ENCODE peak calls at places on chromosome 22, in seven cellular contexts. P, L, O, E, C, T and I are unnamed samples.

GRCh38 chr22:50583294-50583865 is 731 bp upstream of the CHKB start:
- DNase-seq in C (peak; percentile 32), T (no peak), P (no peak), E (no peak), L (no peak), O (no peak), I (peak; percentile 35)

GRCh38 chr22:35631597-35631996 is 14.5 kb upstream of the MB start:
- DNase-seq in T (no peak), L (peak; percentile 52), O (peak; percentile 60), C (peak; percentile 82), P (no peak), E (peak; percentile 24), I (peak; percentile 58)

GRCh38 chr22:17985606-17986005 is 38.8 kb downstream of the MICAL3 start:
- DNase-seq in T (no peak), C (no peak), O (no peak), L (no peak), P (no peak), E (no peak), I (peak; percentile 9)

GRCh38 chr22:42711281-42711731 is 9.4 kb downstream of the A4GALT start:
- DNase-seq in O (no peak), P (no peak), L (no peak), T (no peak), C (no peak), E (no peak), I (no peak)

GRCh38 chr22:41863472-41863871 is 30.6 kb downstream of the SREBF2 start:
- DNase-seq in E (no peak), L (no peak), O (no peak), P (no peak), T (no peak), C (no peak), I (no peak)

GRCh38 chr22:41991111-41991510 is 7.5 kb upstream of the WBP2NL start:
- DNase-seq in C (no peak), T (no peak), O (no peak), P (no peak), E (no peak), L (no peak), I (no peak)

GRCh38 chr22:50157976-50158375 is 12.6 kb upstream of the PANX2 start:
- DNase-seq in O (no peak), T (no peak), L (no peak), P (no peak), C (no peak), E (no peak), I (peak; percentile 25)

GRCh38 chr22:43897751-43898261 is 6.0 kb upstream of the PNPLA5 start:
- DNase-seq in E (no peak), T (no peak), O (no peak), C (no peak), L (peak; percentile 54), P (no peak), I (no peak)

GRCh38 chr22:33922268-33922667 is 2.0 kb upstream of the LARGE1 start:
- DNase-seq in L (peak; percentile 39), C (peak; percentile 75), E (no peak), T (no peak), P (peak; percentile 36), O (peak; percentile 79), I (peak; percentile 34)

GRCh38 chr22:23677701-23677995 is 13.2 kb upstream of the RGL4 start:
- DNase-seq in E (no peak), T (no peak), O (no peak), L (no peak), C (no peak), P (no peak), I (no peak)

GRCh38 chr22:33806191-33806590 is 114.1 kb downstream of the LARGE1 start:
- DNase-seq in L (no peak), T (no peak), O (no peak), E (no peak), P (no peak), C (no peak), I (no peak)

GRCh38 chr22:36287881-36288515 is 35.1 kb downstream of the APOL1 start:
- DNase-seq in L (no peak), O (no peak), C (no peak), E (no peak), P (no peak), T (no peak), I (peak; percentile 49)

GRCh38 chr22:24357547-24357946 is 69.9 kb upstream of the ADORA2A start:
- DNase-seq in P (no peak), C (peak; percentile 14), L (no peak), O (no peak), E (no peak), T (no peak), I (no peak)

GRCh38 chr22:19062139-19062789 is 59.9 kb downstream of the DGCR2 start:
- DNase-seq in T (no peak), E (no peak), L (no peak), C (no peak), O (no peak), P (no peak), I (no peak)

GRCh38 chr22:32810241-32811133 is 9.0 kb downstream of the TIMP3 start:
- DNase-seq in T (no peak), L (no peak), P (no peak), O (peak; percentile 35), C (peak; percentile 86), E (no peak), I (no peak)

GRCh38 chr22:36946436-36947158 is 33.2 kb downstream of the CSF2RB start:
- DNase-seq in L (peak; percentile 23), O (no peak), T (no peak), C (peak; percentile 13), E (no peak), P (no peak), I (no peak)

GRCh38 chr22:48709453-48709852 is 1118.2 kb downstream of the BRD1 start:
- DNase-seq in C (no peak), L (no peak), P (no peak), O (no peak), E (no peak), T (no peak), I (peak; percentile 22)

GRCh38 chr22:36356708-36357694 is 30.8 kb downstream of the MYH9 start:
- DNase-seq in T (no peak), L (no peak), E (peak; percentile 57), O (no peak), P (no peak), C (no peak), I (peak; percentile 37)

GRCh38 chr22:19648419-19648929 is 65.8 kb upstream of the SEPTIN5 start:
- DNase-seq in O (no peak), T (no peak), E (no peak), P (no peak), L (no peak), C (peak; percentile 43), I (no peak)

GRCh38 chr22:47608421-47608820 is 846.0 kb downstream of the TBC1D22A start:
- DNase-seq in P (no peak), E (no peak), O (no peak), L (no peak), T (no peak), C (no peak), I (no peak)

GRCh38 chr22:47691152-47691895 is 928.9 kb downstream of the TBC1D22A start:
- DNase-seq in T (no peak), P (no peak), E (no peak), L (no peak), C (no peak), O (no peak), I (no peak)

GRCh38 chr22:31652129-31652528 is 9.9 kb downstream of the PISD start:
- DNase-seq in T (no peak), L (no peak), E (no peak), C (no peak), O (no peak), P (no peak), I (no peak)
- H3K4me3 ChIP-seq in T (no peak overlapping the region), L (no peak overlapping the region), E (no peak overlapping the region), C (no peak overlapping the region), O (no peak overlapping the region), P (no peak overlapping the region), I (no peak overlapping the region)

DNA sequence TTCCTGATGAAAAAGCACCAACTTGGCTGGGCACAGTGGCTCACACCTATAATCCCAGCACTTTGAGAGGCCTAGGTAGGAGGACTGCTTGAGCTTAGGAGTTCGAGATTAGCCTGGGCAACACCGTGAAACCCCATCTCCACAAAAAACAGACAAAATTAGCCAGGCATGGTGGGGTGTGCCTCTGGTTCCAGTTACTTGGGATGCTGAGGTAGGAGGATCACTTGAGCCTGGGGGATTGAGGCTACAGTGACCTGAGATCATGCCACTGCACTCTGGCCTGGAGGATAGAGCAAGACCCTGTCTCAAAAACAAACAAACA is 3.0 kb downstream of the HPS4 start:
- DNase-seq in P (no peak), T (no peak), O (no peak), E (no peak), L (no peak), C (no peak), I (no peak)
- H3K4me3 ChIP-seq in P (no peak overlapping the region), T (peak overlapping the region; percentile 8), O (no peak overlapping the region), E (no peak overlapping the region), L (no peak overlapping the region), C (no peak overlapping the region), I (no peak overlapping the region)

GRCh38 chr22:45603631-45604030 is 68.0 kb upstream of the ATXN10 start:
- DNase-seq in P (no peak), L (no peak), C (no peak), E (no peak), O (no peak), T (no peak), I (no peak)

GRCh38 chr22:45602004-45602733 is 69.5 kb upstream of the ATXN10 start:
- DNase-seq in T (no peak), E (no peak), C (peak; percentile 40), L (no peak), O (no peak), P (no peak), I (no peak)

GRCh38 chr22:45600791-45601730 is 70.6 kb upstream of the ATXN10 start:
- DNase-seq in P (no peak), T (no peak), O (no peak), E (no peak), C (no peak), L (peak; percentile 33), I (no peak)

GRCh38 chr22:45604239-45604711 is 67.4 kb upstream of the ATXN10 start:
- DNase-seq in C (no peak), E (no peak), T (no peak), P (no peak), L (no peak), O (no peak), I (no peak)

GRCh38 chr22:45602824-45603301 is 68.8 kb upstream of the ATXN10 start:
- DNase-seq in C (peak; percentile 93), L (peak; percentile 49), O (no peak), T (no peak), E (no peak), P (no peak), I (no peak)
- H3K4me3 ChIP-seq in C (no peak overlapping the region), L (no peak overlapping the region), O (no peak overlapping the region), T (no peak overlapping the region), E (no peak overlapping the region), P (no peak overlapping the region), I (no peak overlapping the region)

GRCh38 chr22:46084943-46085830 is 65.1 kb upstream of the PPARA start:
- DNase-seq in L (peak; percentile 31), T (no peak), C (no peak), P (peak; percentile 92), O (no peak), E (no peak), I (peak; percentile 96)

GRCh38 chr22:46084376-46084775 is 66.0 kb upstream of the PPARA start:
- DNase-seq in P (no peak), E (no peak), O (no peak), L (no peak), C (no peak), T (no peak), I (peak; percentile 22)

GRCh38 chr22:46087336-46087690 is 63.0 kb upstream of the PPARA start:
- DNase-seq in P (no peak), T (no peak), C (no peak), L (no peak), O (no peak), E (no peak), I (no peak)

GRCh38 chr22:46086577-46087335 is 63.6 kb upstream of the PPARA start:
- DNase-seq in T (no peak), E (no peak), P (no peak), O (no peak), C (no peak), L (no peak), I (peak; percentile 42)

GRCh38 chr22:46085831-46086576 is 64.3 kb upstream of the PPARA start:
- DNase-seq in E (no peak), C (no peak), L (peak; percentile 69), P (peak; percentile 72), T (no peak), O (no peak), I (peak; percentile 88)
- H3K4me3 ChIP-seq in E (no peak overlapping the region), C (no peak overlapping the region), L (peak overlapping the region; percentile 3), P (peak overlapping the region; percentile 32), T (no peak overlapping the region), O (no peak overlapping the region), I (no peak overlapping the region)